ENCODE peak calls at places on chromosomes 11 and 22, in nine cellular contexts. Q is mucosa of descending colon, R is stomach, I is GM23338, Y is bronchial epithelial cell, S is HCT116, G is ascending aorta, E is HepG2, C is thoracic aorta. T is an unnamed sample. For H3K36me3, the result is how much of the 10 kb centered on the place peaks cover.

GRCh38 chr11:76159983-76160661 is 46.2 kb downstream of the WNT11 start:
- DNase-seq in Q (no peak), R (no peak), I (no peak), Y (no peak), S (no peak), G (no peak), E (no peak), C (no peak), T (no peak)

GRCh38 chr11:73141031-73141308 is 1.1 kb downstream of the FCHSD2 start:
- DNase-seq in Q (peak), R (no peak), I (no peak), Y (no peak), S (no peak), G (peak), E (no peak), C (no peak), T (no peak)

GRCh38 chr22:49694462-49695260 is 133.0 kb downstream of the BRD1 start:
- DNase-seq in Q (no peak), R (peak), I (no peak), Y (no peak), S (no peak), G (peak), E (no peak), C (no peak), T (no peak)

GRCh38 chr22:22348127-22348814 is 103.7 kb downstream of the VPREB1 start:
- DNase-seq in Q (no peak), R (no peak), I (peak), Y (peak), S (peak), G (no peak), E (peak), C (no peak), T (no peak)

GRCh38 chr22:17629167-17629489 is 579 bp upstream of the ATP6V1E1 start:
- DNase-seq in Q (no peak), R (no peak), I (peak), Y (peak), S (no peak), G (no peak), E (no peak), C (no peak), T (no peak)

GRCh38 chr22:31940506-31940905 is 3.8 kb upstream of the YWHAH start:
- DNase-seq in Q (no peak), R (no peak), I (no peak), Y (no peak), S (no peak), G (no peak), E (no peak), C (no peak), T (no peak)

GRCh38 chr22:32364210-32364609 is 6.5 kb downstream of the RFPL3 start:
- DNase-seq in Q (no peak), R (no peak), I (no peak), Y (no peak), S (no peak), G (no peak), E (no peak), C (no peak), T (no peak)

GRCh38 chr11:34757026-34757451 is 136.1 kb downstream of the EHF start:
- DNase-seq in Q (peak), R (no peak), I (no peak), Y (peak), S (no peak), G (no peak), E (no peak), C (no peak), T (no peak)

GRCh38 chr11:78796956-78797355 is 222.3 kb upstream of the NARS2 start:
- DNase-seq in Q (no peak), R (no peak), I (no peak), Y (peak), S (no peak), G (no peak), E (no peak), C (no peak), T (peak)

GRCh38 chr22:38455063-38455529 is at the start of gene KCNJ4:
- DNase-seq in Q (no peak), R (no peak), I (no peak), Y (no peak), S (no peak), G (no peak), E (no peak), C (no peak), T (no peak)

GRCh38 chr22:28582806-28583205 is 96.8 kb downstream of the TTC28 start:
- DNase-seq in Q (no peak), R (no peak), I (peak), Y (no peak), S (no peak), G (no peak), E (no peak), C (no peak), T (no peak)

GRCh38 chr11:11454671-11455223 is 101.7 kb upstream of the CSNK2A3 start:
- DNase-seq in Q (no peak), R (no peak), I (no peak), Y (no peak), S (no peak), G (no peak), E (no peak), C (no peak), T (no peak)

GRCh38 chr22:50118557-50119168 is 28.9 kb downstream of the MOV10L1 start:
- DNase-seq in Q (no peak), R (no peak), I (no peak), Y (peak), S (no peak), G (peak), E (peak), C (no peak), T (peak)

GRCh38 chr11:76654310-76654851 is 16.2 kb downstream of the LRRC32 start:
- DNase-seq in Q (peak), R (peak), I (no peak), Y (no peak), S (no peak), G (peak), E (no peak), C (no peak), T (no peak)

GRCh38 chr11:40445391-40445790 is 1014.1 kb downstream of the LRRC4C start:
- DNase-seq in Q (no peak), R (no peak), I (peak), Y (no peak), S (no peak), G (no peak), E (peak), C (no peak), T (no peak)

GRCh38 chr11:119319702-119320592 is 3.0 kb upstream of the MCAM start:
- DNase-seq in Q (no peak), R (no peak), I (no peak), Y (no peak), S (no peak), G (peak), E (no peak), C (no peak), T (no peak)

GRCh38 chr22:29801796-29802195 is 34.6 kb downstream of the UQCR10 start:
- DNase-seq in Q (no peak), R (no peak), I (no peak), Y (no peak), S (no peak), G (no peak), E (no peak), C (no peak), T (no peak)

GRCh38 chr22:49937758-49938564 is 19.5 kb downstream of the CRELD2 start:
- DNase-seq in Q (no peak), R (peak), I (no peak), Y (no peak), S (no peak), G (no peak), E (peak), C (no peak), T (no peak)

GRCh38 chr22:42475122-42475521 is 42.9 kb upstream of the NFAM1 start:
- DNase-seq in Q (no peak), R (no peak), I (no peak), Y (no peak), S (no peak), G (no peak), E (no peak), C (no peak), T (no peak)

GRCh38 chr22:49491726-49492125 is 335.9 kb downstream of the BRD1 start:
- DNase-seq in Q (no peak), R (no peak), I (no peak), Y (no peak), S (no peak), G (no peak), E (no peak), C (no peak), T (no peak)

GRCh38 chr11:28703371-28703770 is 595.2 kb downstream of the METTL15 start:
- DNase-seq in Q (no peak), R (no peak), I (no peak), Y (peak), S (no peak), G (no peak), E (no peak), C (no peak), T (no peak)

GRCh38 chr22:46737105-46737975 is 712 bp downstream of the CERK start:
- DNase-seq in Q (peak), R (no peak), I (peak), Y (no peak), S (no peak), G (no peak), E (no peak), C (no peak), T (no peak)

GRCh38 chr11:3090096-3090901 is 33.1 kb upstream of the CARS1 start:
- DNase-seq in Q (no peak), R (no peak), I (no peak), Y (no peak), S (no peak), G (no peak), E (no peak), C (no peak), T (no peak)

GRCh38 chr11:3087821-3088800 is 30.9 kb upstream of the CARS1 start:
- DNase-seq in Q (no peak), R (no peak), I (no peak), Y (peak), S (no peak), G (peak), E (no peak), C (no peak), T (no peak)

GRCh38 chr11:3089236-3090061 is 32.2 kb upstream of the CARS1 start:
- DNase-seq in Q (no peak), R (no peak), I (no peak), Y (no peak), S (no peak), G (no peak), E (no peak), C (no peak), T (no peak)

GRCh38 chr11:3087373-3087772 is 30.1 kb upstream of the CARS1 start:
- DNase-seq in Q (no peak), R (no peak), I (no peak), Y (no peak), S (no peak), G (no peak), E (no peak), C (no peak), T (no peak)

GRCh38 chr11:3088806-3089205 is 31.6 kb upstream of the CARS1 start:
- DNase-seq in Q (no peak), R (no peak), I (no peak), Y (no peak), S (no peak), G (peak), E (no peak), C (no peak), T (no peak)
- TF ChIP-seq CTCF in Q (no peak), R (no peak), I (no peak), Y (no peak), S (no peak), G (no peak), E (no peak), C (no peak), T (no peak)

DNA sequence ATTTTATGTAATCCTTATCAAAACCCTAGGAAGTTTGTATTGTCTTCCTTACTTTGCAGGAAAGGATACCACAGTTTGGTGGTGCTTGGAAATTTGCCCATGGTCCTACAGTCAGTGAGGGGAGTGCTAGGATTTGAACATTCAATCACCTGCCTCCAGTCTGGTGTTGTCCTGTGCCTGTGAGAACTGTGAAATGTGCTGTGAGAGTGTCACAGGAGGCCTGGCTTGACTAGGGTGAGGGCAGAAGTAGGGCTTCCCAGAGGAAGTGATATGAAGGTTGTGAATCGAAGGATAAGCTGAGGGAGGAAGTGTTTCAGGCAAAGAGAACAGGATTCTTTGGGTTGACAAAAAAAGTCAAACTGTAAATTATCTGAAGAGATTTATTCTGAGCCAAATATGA is 424.4 kb downstream of the TMEM135 start:
- DNase-seq in Q (no peak), R (no peak), I (no peak), Y (no peak), S (no peak), G (no peak), E (no peak), C (no peak), T (no peak)
- H3K4me3 ChIP-seq in Q (no peak), R (no peak), I (no peak), Y (no peak), S (no peak), G (no peak), E (no peak), C (no peak), T (no peak)

GRCh38 chr11:36075053-36075452 is 131.2 kb downstream of the LDLRAD3 start:
- DNase-seq in Q (no peak), R (no peak), I (no peak), Y (peak), S (no peak), G (no peak), E (no peak), C (no peak), T (no peak)
- H3K36me3 ChIP-seq in Q (under half), R (under half), I (under half), Y (under half), S (under half), G (under half), E (under half), C (under half), T (under half)

GRCh38 chr22:44587911-44588310 is 89.9 kb upstream of the RTL6 start:
- DNase-seq in Q (no peak), R (no peak), I (no peak), Y (no peak), S (no peak), G (no peak), E (no peak), C (no peak), T (no peak)
- TF ChIP-seq CTCF in Q (no peak), R (no peak), I (no peak), Y (no peak), S (no peak), G (no peak), E (no peak), C (no peak), T (no peak)

GRCh38 chr11:100235085-100235484 is 452.0 kb upstream of the ARHGAP42 start:
- DNase-seq in Q (no peak), R (no peak), I (no peak), Y (no peak), S (no peak), G (no peak), E (no peak), C (no peak), T (no peak)

GRCh38 chr11:100232006-100232405 is 455.1 kb upstream of the ARHGAP42 start:
- DNase-seq in Q (no peak), R (no peak), I (no peak), Y (no peak), S (no peak), G (no peak), E (no peak), C (no peak), T (peak)
- H3K4me3 ChIP-seq in Q (no peak), R (no peak), I (no peak), Y (no peak), S (no peak), G (no peak), E (no peak), C (no peak), T (no peak)